ENCODE peak calls at places on chromosomes 4 and X, in nine cellular contexts. M is adrenal gland; A is AG09309; K is IMR-90; S is CD8-positive, alpha-beta memory T cell; E is testis; L is mucosa of descending colon; P is CD8-positive, alpha-beta T cell; D is pancreas. H is an unnamed sample.

GRCh38 chrX:77820328-77820727 is 34.3 kb upstream of the ATRX start:
- DNase-seq in M (no peak), A (no peak), K (no peak), S (no peak), E (no peak), L (no peak), P (no peak), D (no peak), H (no peak)

GRCh38 chr4:87839309-87839946 is 6.7 kb downstream of the MEPE start:
- DNase-seq in M (peak; percentile 66), A (no peak), K (peak; percentile 49), S (no peak), E (peak; percentile 57), L (no peak), P (no peak), D (peak; percentile 22), H (peak; percentile 64)

GRCh38 chrX:1462596-1463251 is 10.0 kb upstream of the ASMTL start:
- DNase-seq in M (peak; percentile 35), A (peak; percentile 51), K (peak; percentile 64), S (peak; percentile 89), E (peak; percentile 14), L (peak; percentile 43), P (peak; percentile 67), D (no peak), H (peak; percentile 61)

GRCh38 chrX:3516051-3516541 is 169.6 kb upstream of the MXRA5 start:
- DNase-seq in M (no peak), A (no peak), K (peak; percentile 63), S (no peak), E (no peak), L (no peak), P (no peak), D (no peak), H (peak; percentile 28)

GRCh38 chrX:81286075-81286474 is 84.2 kb downstream of the SH3BGRL start:
- DNase-seq in M (no peak), A (no peak), K (no peak), S (no peak), E (no peak), L (no peak), P (no peak), D (no peak), H (no peak)

GRCh38 chr4:40750461-40751258 is 905 bp downstream of the NSUN7 start:
- DNase-seq in M (no peak), A (no peak), K (no peak), S (no peak), E (peak; percentile 25), L (no peak), P (no peak), D (no peak), H (peak; percentile 3)

GRCh38 chr4:68655764-68656444 is 14.5 kb downstream of the UGT2B15 start:
- DNase-seq in M (no peak), A (no peak), K (no peak), S (no peak), E (no peak), L (no peak), P (no peak), D (no peak), H (no peak)

GRCh38 chr4:111960241-111960667 is 185.0 kb upstream of the FAM241A start:
- DNase-seq in M (no peak), A (peak; percentile 1), K (no peak), S (no peak), E (no peak), L (no peak), P (no peak), D (no peak), H (peak; percentile 11)

GRCh38 chr4:79046191-79046590 is 107.0 kb upstream of the PAQR3 start:
- DNase-seq in M (no peak), A (no peak), K (no peak), S (no peak), E (no peak), L (no peak), P (no peak), D (no peak), H (no peak)

GRCh38 chr4:7581477-7581876 is 146.7 kb upstream of the PSAPL1 start:
- DNase-seq in M (no peak), A (no peak), K (peak; percentile 15), S (no peak), E (peak; percentile 57), L (no peak), P (no peak), D (no peak), H (peak; percentile 21)

GRCh38 chr4:165874799-165875371 is 1.8 kb downstream of the TLL1 start:
- DNase-seq in M (peak; percentile 16), A (no peak), K (no peak), S (no peak), E (peak; percentile 72), L (no peak), P (no peak), D (peak; percentile 50), H (no peak)

GRCh38 chr4:154004028-154004427 is 215.1 kb upstream of the SFRP2 start:
- DNase-seq in M (no peak), A (no peak), K (no peak), S (no peak), E (no peak), L (no peak), P (no peak), D (no peak), H (peak; percentile 24)

GRCh38 chr4:6257243-6258025 is 12.2 kb upstream of the WFS1 start:
- DNase-seq in M (no peak), A (no peak), K (no peak), S (no peak), E (no peak), L (peak; percentile 28), P (no peak), D (no peak), H (no peak)

GRCh38 chrX:129606918-129607317 is 47.8 kb downstream of the APLN start:
- DNase-seq in M (peak; percentile 67), A (no peak), K (peak; percentile 36), S (peak; percentile 54), E (peak; percentile 74), L (no peak), P (peak; percentile 69), D (peak; percentile 66), H (peak; percentile 55)

GRCh38 chrX:43688586-43688985 is 32.5 kb downstream of the MAOA start:
- DNase-seq in M (no peak), A (no peak), K (no peak), S (no peak), E (no peak), L (no peak), P (no peak), D (no peak), H (peak; percentile 33)

GRCh38 chr4:13168326-13168725 is 315.8 kb downstream of the RAB28 start:
- DNase-seq in M (no peak), A (no peak), K (no peak), S (no peak), E (no peak), L (no peak), P (no peak), D (no peak), H (no peak)

GRCh38 chrX:21985332-21985777 is 44.8 kb downstream of the SMS start:
- DNase-seq in M (peak; percentile 76), A (peak; percentile 45), K (peak; percentile 82), S (peak; percentile 63), E (peak; percentile 65), L (no peak), P (peak; percentile 63), D (peak; percentile 80), H (peak; percentile 78)

GRCh38 chrX:124023838-124024238 is 62.3 kb downstream of the STAG2 start:
- DNase-seq in M (no peak), A (no peak), K (peak; percentile 41), S (no peak), E (no peak), L (no peak), P (no peak), D (no peak), H (peak; percentile 57)

GRCh38 chr4:77201857-77202256 is 44.9 kb downstream of the CCNG2 start:
- DNase-seq in M (no peak), A (no peak), K (no peak), S (no peak), E (no peak), L (no peak), P (no peak), D (no peak), H (no peak)
- H3K4me3 ChIP-seq in M (no peak overlapping the region), A (no peak overlapping the region), K (no peak overlapping the region), S (no peak overlapping the region), E (no peak overlapping the region), L (no peak overlapping the region), P (no peak overlapping the region), D (no peak overlapping the region), H (no peak overlapping the region)

GRCh38 chrX:48700246-48700645 is 3.7 kb downstream of the SUV39H1 start:
- DNase-seq in M (no peak), A (no peak), K (no peak), S (no peak), E (no peak), L (no peak), P (no peak), D (no peak), H (no peak)
- H3K4me3 ChIP-seq in M (no peak overlapping the region), A (no peak overlapping the region), K (no peak overlapping the region), S (no peak overlapping the region), E (no peak overlapping the region), L (no peak overlapping the region), P (no peak overlapping the region), D (no peak overlapping the region), H (no peak overlapping the region)

DNA sequence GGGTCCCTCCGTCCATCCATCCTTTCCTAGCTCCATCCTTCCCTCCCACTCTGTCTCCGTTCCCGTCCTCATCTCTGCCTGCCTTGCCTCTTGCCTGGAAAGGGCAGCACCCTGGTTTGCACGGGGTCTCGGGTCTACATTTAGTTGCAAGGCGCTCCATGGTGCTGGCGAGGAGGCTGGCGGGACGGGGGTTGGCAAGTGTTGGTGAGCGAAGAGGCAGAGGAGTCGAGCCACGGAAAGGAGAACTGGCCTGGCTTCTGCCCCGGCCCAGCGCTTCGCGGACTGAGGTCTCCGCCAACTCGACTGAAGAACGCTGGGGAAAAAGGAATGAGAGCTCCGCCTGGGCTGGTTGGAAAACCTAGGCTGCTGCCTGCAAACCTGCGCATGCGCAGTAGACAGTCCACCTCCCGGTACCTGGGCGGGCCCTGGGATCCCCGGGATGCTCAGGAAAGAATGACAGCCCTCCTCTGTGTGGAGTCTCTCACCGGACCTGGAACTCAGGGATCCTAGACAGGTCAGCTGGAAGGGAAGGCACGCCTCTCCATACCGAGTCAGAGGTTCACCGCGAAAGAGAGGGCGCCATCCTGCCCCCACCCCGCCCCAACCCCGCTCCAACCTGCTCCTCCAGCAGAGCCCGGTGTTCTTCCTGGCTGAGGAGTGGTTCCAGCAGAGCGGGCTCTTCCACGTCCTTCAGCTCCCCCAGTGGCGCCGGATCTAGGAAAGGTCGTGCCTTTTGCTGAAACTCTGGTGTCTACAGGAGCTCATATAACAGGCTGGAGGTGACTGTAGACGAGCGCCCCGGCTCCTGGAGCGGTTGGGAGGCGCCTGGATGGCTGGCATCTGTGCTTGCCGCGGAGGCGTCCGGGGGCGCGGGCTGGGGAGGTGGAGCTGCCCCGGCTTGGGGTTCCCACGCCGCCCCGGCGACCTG is 6.0 kb downstream of the FRG2 start:
- DNase-seq in M (peak; percentile 51), A (no peak), K (peak; percentile 29), S (peak; percentile 9), E (peak; percentile 63), L (no peak), P (peak; percentile 25), D (peak; percentile 64), H (peak; percentile 5)
- H3K4me3 ChIP-seq in M (peak overlapping the region; percentile 6), A (no peak overlapping the region), K (peak overlapping the region; percentile 16), S (no peak overlapping the region), E (no peak overlapping the region), L (no peak overlapping the region), P (no peak overlapping the region), D (no peak overlapping the region), H (no peak overlapping the region)

DNA sequence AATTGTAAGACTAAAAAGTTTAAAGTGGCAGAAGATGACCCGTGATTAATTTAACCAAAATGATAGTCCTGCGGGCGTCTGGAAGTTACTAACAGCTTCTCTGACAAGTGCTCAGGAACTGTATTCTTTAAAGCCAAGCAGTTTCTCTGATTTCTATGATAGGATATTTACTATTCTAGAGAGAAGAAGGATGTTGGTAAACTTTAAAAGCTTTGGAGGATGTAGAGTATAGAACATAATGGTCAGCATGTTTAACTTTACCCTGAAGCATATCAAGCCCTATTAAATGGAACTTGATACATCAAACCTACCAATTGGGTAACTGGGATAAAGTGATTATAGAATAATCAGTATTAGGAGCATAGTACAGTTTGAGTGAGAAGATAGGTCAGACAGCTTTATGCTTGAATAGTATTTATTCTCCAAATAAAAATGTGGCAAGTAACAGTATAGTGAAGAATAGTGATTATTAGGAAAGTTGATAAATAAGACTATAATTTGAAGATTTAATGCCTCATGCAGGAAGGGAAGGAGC is 1.8 kb downstream of the STIM2 start:
- DNase-seq in M (no peak), A (no peak), K (no peak), S (no peak), E (no peak), L (no peak), P (no peak), D (no peak), H (no peak)
- H3K4me3 ChIP-seq in M (peak overlapping the region; percentile 98), A (peak overlapping the region; percentile 75), K (peak overlapping the region; percentile 35), S (peak overlapping the region; percentile 74), E (peak overlapping the region; percentile 83), L (no peak overlapping the region), P (peak overlapping the region; percentile 83), D (no peak overlapping the region), H (peak overlapping the region; percentile 79)